ENCODE peak calls at places on chromosomes 1 and 21, in nine cellular contexts. One of them, this sample, is unnamed.

GRCh38 chr1:225467193-225468020 is 39.6 kb upstream of the LBR start:
- DNase-seq in A549: no peak
- DNase-seq in body of pancreas: no peak
- DNase-seq in vagina: no peak
- DNase-seq in esophagus squamous epithelium: peak; percentile 60
- DNase-seq in suprapubic skin: no peak
- DNase-seq in ovary: no peak
- DNase-seq in uterus: peak; percentile 66
- DNase-seq in stomach: peak; percentile 63
- DNase-seq in this sample: peak; percentile 94

GRCh38 chr1:41887365-41887764 is 31.4 kb downstream of the HIVEP3 start:
- DNase-seq in A549: no peak
- DNase-seq in body of pancreas: no peak
- DNase-seq in vagina: peak; percentile 64
- DNase-seq in esophagus squamous epithelium: no peak
- DNase-seq in suprapubic skin: no peak
- DNase-seq in ovary: no peak
- DNase-seq in uterus: no peak
- DNase-seq in stomach: no peak
- DNase-seq in this sample: no peak

GRCh38 chr1:162168261-162168660 is 98.8 kb downstream of the NOS1AP start:
- DNase-seq in A549: no peak
- DNase-seq in body of pancreas: peak; percentile 77
- DNase-seq in vagina: no peak
- DNase-seq in esophagus squamous epithelium: no peak
- DNase-seq in suprapubic skin: no peak
- DNase-seq in ovary: no peak
- DNase-seq in uterus: no peak
- DNase-seq in stomach: peak; percentile 90
- DNase-seq in this sample: no peak

GRCh38 chr1:11749203-11749689 is 12.7 kb upstream of the C1orf167 start:
- DNase-seq in A549: peak; percentile 79
- DNase-seq in body of pancreas: peak; percentile 50
- DNase-seq in vagina: no peak
- DNase-seq in esophagus squamous epithelium: no peak
- DNase-seq in suprapubic skin: no peak
- DNase-seq in ovary: no peak
- DNase-seq in uterus: no peak
- DNase-seq in stomach: peak; percentile 55
- DNase-seq in this sample: no peak

GRCh38 chr1:24107462-24108225 is 4.3 kb downstream of the MYOM3 start:
- DNase-seq in A549: peak; percentile 61
- DNase-seq in body of pancreas: no peak
- DNase-seq in vagina: no peak
- DNase-seq in esophagus squamous epithelium: no peak
- DNase-seq in suprapubic skin: no peak
- DNase-seq in ovary: no peak
- DNase-seq in uterus: no peak
- DNase-seq in stomach: no peak
- DNase-seq in this sample: peak; percentile 85

GRCh38 chr1:236144446-236145150 is 2.3 kb downstream of the GPR137B start:
- DNase-seq in A549: no peak
- DNase-seq in body of pancreas: no peak
- DNase-seq in vagina: no peak
- DNase-seq in esophagus squamous epithelium: no peak
- DNase-seq in suprapubic skin: no peak
- DNase-seq in ovary: no peak
- DNase-seq in uterus: no peak
- DNase-seq in stomach: no peak
- DNase-seq in this sample: no peak

GRCh38 chr21:37862536-37862935 is 53.7 kb downstream of the KCNJ6 start:
- DNase-seq in A549: peak; percentile 31
- DNase-seq in body of pancreas: no peak
- DNase-seq in vagina: peak; percentile 29
- DNase-seq in esophagus squamous epithelium: no peak
- DNase-seq in suprapubic skin: no peak
- DNase-seq in ovary: no peak
- DNase-seq in uterus: no peak
- DNase-seq in stomach: no peak
- DNase-seq in this sample: no peak

GRCh38 chr1:5370321-5370720 is 621.9 kb downstream of the NPHP4 start:
- DNase-seq in A549: no peak
- DNase-seq in body of pancreas: no peak
- DNase-seq in vagina: no peak
- DNase-seq in esophagus squamous epithelium: no peak
- DNase-seq in suprapubic skin: no peak
- DNase-seq in ovary: no peak
- DNase-seq in uterus: no peak
- DNase-seq in stomach: no peak
- DNase-seq in this sample: no peak

GRCh38 chr21:46552274-46552673 is 52.6 kb downstream of the S100B start:
- DNase-seq in A549: no peak
- DNase-seq in body of pancreas: no peak
- DNase-seq in vagina: no peak
- DNase-seq in esophagus squamous epithelium: no peak
- DNase-seq in suprapubic skin: no peak
- DNase-seq in ovary: no peak
- DNase-seq in uterus: no peak
- DNase-seq in stomach: no peak
- DNase-seq in this sample: no peak

GRCh38 chr1:31412732-31413404 is at the start of gene SERINC2:
- DNase-seq in A549: peak; percentile 28
- DNase-seq in body of pancreas: peak; percentile 69
- DNase-seq in vagina: no peak
- DNase-seq in esophagus squamous epithelium: no peak
- DNase-seq in suprapubic skin: no peak
- DNase-seq in ovary: no peak
- DNase-seq in uterus: no peak
- DNase-seq in stomach: peak; percentile 66
- DNase-seq in this sample: no peak

GRCh38 chr1:153616144-153616884 is at the start of gene S100A14:
- DNase-seq in A549: no peak
- DNase-seq in body of pancreas: peak; percentile 84
- DNase-seq in vagina: no peak
- DNase-seq in esophagus squamous epithelium: no peak
- DNase-seq in suprapubic skin: no peak
- DNase-seq in ovary: no peak
- DNase-seq in uterus: no peak
- DNase-seq in stomach: peak; percentile 94
- DNase-seq in this sample: peak; percentile 93

GRCh38 chr1:15758537-15758936 is at the start of gene FBLIM1:
- DNase-seq in A549: no peak
- DNase-seq in body of pancreas: peak; percentile 52
- DNase-seq in vagina: no peak
- DNase-seq in esophagus squamous epithelium: no peak
- DNase-seq in suprapubic skin: no peak
- DNase-seq in ovary: peak; percentile 70
- DNase-seq in uterus: peak; percentile 54
- DNase-seq in stomach: no peak
- DNase-seq in this sample: no peak

GRCh38 chr1:214123061-214123784 is 135.4 kb downstream of the PROX1 start:
- DNase-seq in A549: peak; percentile 78
- DNase-seq in body of pancreas: peak; percentile 71
- DNase-seq in vagina: no peak
- DNase-seq in esophagus squamous epithelium: no peak
- DNase-seq in suprapubic skin: no peak
- DNase-seq in ovary: peak; percentile 30
- DNase-seq in uterus: peak; percentile 17
- DNase-seq in stomach: peak; percentile 65
- DNase-seq in this sample: no peak

GRCh38 chr1:46549697-46550681 is 1.5 kb downstream of the KNCN start:
- DNase-seq in A549: no peak
- DNase-seq in body of pancreas: no peak
- DNase-seq in vagina: no peak
- DNase-seq in esophagus squamous epithelium: no peak
- DNase-seq in suprapubic skin: no peak
- DNase-seq in ovary: no peak
- DNase-seq in uterus: no peak
- DNase-seq in stomach: no peak
- DNase-seq in this sample: peak; percentile 58

GRCh38 chr1:150751443-150751842 is 14.1 kb downstream of the CTSS start:
- DNase-seq in A549: no peak
- DNase-seq in body of pancreas: no peak
- DNase-seq in vagina: no peak
- DNase-seq in esophagus squamous epithelium: no peak
- DNase-seq in suprapubic skin: no peak
- DNase-seq in ovary: no peak
- DNase-seq in uterus: no peak
- DNase-seq in stomach: no peak
- DNase-seq in this sample: no peak

GRCh38 chr1:22736496-22737088 is 26.0 kb downstream of the EPHB2 start:
- DNase-seq in A549: no peak
- DNase-seq in body of pancreas: no peak
- DNase-seq in vagina: no peak
- DNase-seq in esophagus squamous epithelium: no peak
- DNase-seq in suprapubic skin: no peak
- DNase-seq in ovary: no peak
- DNase-seq in uterus: no peak
- DNase-seq in stomach: no peak
- DNase-seq in this sample: no peak

GRCh38 chr1:197638316-197638715 is 137.0 kb downstream of the DENND1B start:
- DNase-seq in A549: no peak
- DNase-seq in body of pancreas: no peak
- DNase-seq in vagina: no peak
- DNase-seq in esophagus squamous epithelium: no peak
- DNase-seq in suprapubic skin: no peak
- DNase-seq in ovary: no peak
- DNase-seq in uterus: no peak
- DNase-seq in stomach: no peak
- DNase-seq in this sample: no peak

GRCh38 chr1:153393926-153394325 is 3.1 kb upstream of the S100A8 start:
- DNase-seq in A549: no peak
- DNase-seq in body of pancreas: no peak
- DNase-seq in vagina: peak; percentile 79
- DNase-seq in esophagus squamous epithelium: no peak
- DNase-seq in suprapubic skin: no peak
- DNase-seq in ovary: no peak
- DNase-seq in uterus: no peak
- DNase-seq in stomach: no peak
- DNase-seq in this sample: no peak

GRCh38 chr21:42975886-42976608 is 1.7 kb downstream of the PKNOX1 start:
- DNase-seq in A549: no peak
- DNase-seq in body of pancreas: no peak
- DNase-seq in vagina: no peak
- DNase-seq in esophagus squamous epithelium: no peak
- DNase-seq in suprapubic skin: no peak
- DNase-seq in ovary: no peak
- DNase-seq in uterus: no peak
- DNase-seq in stomach: no peak
- DNase-seq in this sample: no peak
- TF ChIP-seq POLR2A in A549: no peak
- TF ChIP-seq POLR2A in body of pancreas: no peak
- TF ChIP-seq POLR2A in vagina: no peak
- TF ChIP-seq POLR2A in esophagus squamous epithelium: no peak
- TF ChIP-seq POLR2A in suprapubic skin: no peak
- TF ChIP-seq POLR2A in ovary: no peak
- TF ChIP-seq POLR2A in uterus: no peak
- TF ChIP-seq POLR2A in stomach: no peak
- TF ChIP-seq POLR2A in this sample: no peak

GRCh38 chr1:84689514-84690396 is 506 bp downstream of the SSX2IP start:
- DNase-seq in A549: peak; percentile 18
- DNase-seq in body of pancreas: peak; percentile 55
- DNase-seq in vagina: no peak
- DNase-seq in esophagus squamous epithelium: no peak
- DNase-seq in suprapubic skin: peak; percentile 83
- DNase-seq in ovary: no peak
- DNase-seq in uterus: peak; percentile 62
- DNase-seq in stomach: peak; percentile 58
- DNase-seq in this sample: no peak
- H3K4me1 ChIP-seq in A549: peaks cover 19% of the 10 kb centered on the region
- H3K4me1 ChIP-seq in body of pancreas: peaks cover 6% of the 10 kb centered on the region
- H3K4me1 ChIP-seq in vagina: peaks cover 14% of the 10 kb centered on the region
- H3K4me1 ChIP-seq in esophagus squamous epithelium: peaks cover 49% of the 10 kb centered on the region
- H3K4me1 ChIP-seq in suprapubic skin: peaks cover 21% of the 10 kb centered on the region
- H3K4me1 ChIP-seq in ovary: peaks cover 1% of the 10 kb centered on the region
- H3K4me1 ChIP-seq in uterus: no peaks in the 10 kb centered on the region
- H3K4me1 ChIP-seq in stomach: peaks cover 40% of the 10 kb centered on the region
- H3K4me1 ChIP-seq in this sample: no peaks in the 10 kb centered on the region

DNA sequence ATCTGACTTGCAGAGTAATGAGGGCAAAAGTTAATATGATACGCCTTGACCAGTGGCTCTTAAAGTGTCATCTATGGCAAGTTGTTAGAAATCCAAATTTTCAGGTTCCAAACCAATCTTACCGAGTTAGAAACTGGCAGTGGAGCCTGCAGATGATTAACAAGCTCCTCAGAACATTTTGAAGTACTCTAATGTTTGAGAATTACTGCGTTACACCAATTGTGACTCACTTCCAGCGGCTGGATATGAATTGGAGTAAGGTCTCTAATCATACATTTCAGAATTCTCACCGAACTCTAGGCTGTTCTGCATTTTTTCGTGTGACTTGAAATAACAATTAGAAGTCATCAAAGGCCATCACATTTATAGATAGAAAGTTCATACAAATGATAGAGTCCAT is 73.5 kb upstream of the TMPRSS15 start:
- DNase-seq in A549: no peak
- DNase-seq in body of pancreas: no peak
- DNase-seq in vagina: no peak
- DNase-seq in esophagus squamous epithelium: no peak
- DNase-seq in suprapubic skin: no peak
- DNase-seq in ovary: no peak
- DNase-seq in uterus: no peak
- DNase-seq in stomach: no peak
- DNase-seq in this sample: no peak
- H3K9me3 ChIP-seq in A549: no peaks in the 10 kb centered on the region
- H3K9me3 ChIP-seq in body of pancreas: no peaks in the 10 kb centered on the region
- H3K9me3 ChIP-seq in vagina: no peaks in the 10 kb centered on the region
- H3K9me3 ChIP-seq in esophagus squamous epithelium: no peaks in the 10 kb centered on the region
- H3K9me3 ChIP-seq in suprapubic skin: no peaks in the 10 kb centered on the region
- H3K9me3 ChIP-seq in ovary: no peaks in the 10 kb centered on the region
- H3K9me3 ChIP-seq in uterus: no peaks in the 10 kb centered on the region
- H3K9me3 ChIP-seq in stomach: no peaks in the 10 kb centered on the region
- H3K9me3 ChIP-seq in this sample: no peaks in the 10 kb centered on the region

GRCh38 chr1:183840140-183840539 is 35.2 kb downstream of the RGL1 start:
- DNase-seq in A549: no peak
- DNase-seq in body of pancreas: no peak
- DNase-seq in vagina: no peak
- DNase-seq in esophagus squamous epithelium: no peak
- DNase-seq in suprapubic skin: no peak
- DNase-seq in ovary: no peak
- DNase-seq in uterus: no peak
- DNase-seq in stomach: no peak
- DNase-seq in this sample: no peak

GRCh38 chr1:183842817-183843187 is 37.9 kb downstream of the RGL1 start:
- DNase-seq in A549: no peak
- DNase-seq in body of pancreas: no peak
- DNase-seq in vagina: no peak
- DNase-seq in esophagus squamous epithelium: no peak
- DNase-seq in suprapubic skin: no peak
- DNase-seq in ovary: no peak
- DNase-seq in uterus: no peak
- DNase-seq in stomach: no peak
- DNase-seq in this sample: no peak

GRCh38 chr1:183844806-183845205 is 39.9 kb downstream of the RGL1 start:
- DNase-seq in A549: no peak
- DNase-seq in body of pancreas: no peak
- DNase-seq in vagina: no peak
- DNase-seq in esophagus squamous epithelium: no peak
- DNase-seq in suprapubic skin: no peak
- DNase-seq in ovary: no peak
- DNase-seq in uterus: no peak
- DNase-seq in stomach: no peak
- DNase-seq in this sample: no peak

GRCh38 chr1:183841550-183841949 is 36.6 kb downstream of the RGL1 start:
- DNase-seq in A549: no peak
- DNase-seq in body of pancreas: no peak
- DNase-seq in vagina: no peak
- DNase-seq in esophagus squamous epithelium: no peak
- DNase-seq in suprapubic skin: no peak
- DNase-seq in ovary: no peak
- DNase-seq in uterus: no peak
- DNase-seq in stomach: no peak
- DNase-seq in this sample: no peak

GRCh38 chr1:183841950-183842816 is 37.3 kb downstream of the RGL1 start:
- DNase-seq in A549: no peak
- DNase-seq in body of pancreas: no peak
- DNase-seq in vagina: no peak
- DNase-seq in esophagus squamous epithelium: no peak
- DNase-seq in suprapubic skin: no peak
- DNase-seq in ovary: no peak
- DNase-seq in uterus: peak; percentile 39
- DNase-seq in stomach: no peak
- DNase-seq in this sample: no peak
- TF ChIP-seq POLR2A in A549: no peak
- TF ChIP-seq POLR2A in body of pancreas: no peak
- TF ChIP-seq POLR2A in vagina: no peak
- TF ChIP-seq POLR2A in esophagus squamous epithelium: no peak
- TF ChIP-seq POLR2A in suprapubic skin: no peak
- TF ChIP-seq POLR2A in ovary: no peak
- TF ChIP-seq POLR2A in uterus: no peak
- TF ChIP-seq POLR2A in stomach: no peak
- TF ChIP-seq POLR2A in this sample: no peak